ENCODE peak calls at places on chromosomes 12 and 14, in eight cellular contexts. W, N, J, T, V, C, M and X are unnamed samples.

GRCh38 chr12:60209933-60210332 is 614.1 kb downstream of the SLC16A7 start:
- DNase-seq in N (no peak), V (no peak), T (no peak), M (no peak), J (no peak), W (no peak), C (no peak), X (no peak)

GRCh38 chr12:98456583-98457573 is 58.5 kb upstream of the TMPO start:
- DNase-seq in T (peak), J (peak), M (no peak), V (peak), W (peak), N (no peak), C (peak), X (peak)

GRCh38 chr12:90842477-90842876 is 112.5 kb downstream of the CCER1 start:
- DNase-seq in M (no peak), C (no peak), T (no peak), W (no peak), N (no peak), V (no peak), J (peak), X (no peak)

GRCh38 chr12:48980389-48980952 is 2.3 kb downstream of the WNT1 start:
- DNase-seq in T (no peak), M (peak), W (no peak), N (no peak), J (peak), C (no peak), V (no peak), X (no peak)

GRCh38 chr12:5796171-5797091 is 148.6 kb downstream of the ANO2 start:
- DNase-seq in N (peak), J (peak), C (peak), V (peak), T (peak), M (peak), W (no peak), X (peak)

GRCh38 chr14:77040309-77040994 is 11.9 kb upstream of the IRF2BPL start:
- DNase-seq in J (peak), V (peak), C (peak), N (peak), W (peak), T (peak), M (peak), X (peak)

GRCh38 chr14:93736378-93737014 is 51.8 kb downstream of the PRIMA1 start:
- DNase-seq in N (peak), V (peak), W (no peak), C (no peak), J (peak), T (peak), M (peak), X (no peak)

GRCh38 chr12:80353254-80353653 is 90.8 kb upstream of the PTPRQ start:
- DNase-seq in V (no peak), M (peak), N (no peak), T (no peak), J (no peak), C (peak), W (no peak), X (no peak)

GRCh38 chr14:67240168-67240932 is 885 bp upstream of the PALS1 start:
- DNase-seq in M (peak), C (peak), J (peak), T (peak), W (peak), N (peak), V (peak), X (peak)

GRCh38 chr12:51941669-51942455 is 9.6 kb upstream of the ACVR1B start:
- DNase-seq in C (no peak), J (no peak), M (no peak), V (peak), W (no peak), N (no peak), T (no peak), X (no peak)

GRCh38 chr12:104964167-104964566 is 6.1 kb upstream of the SLC41A2 start:
- DNase-seq in W (no peak), V (no peak), C (no peak), J (no peak), N (no peak), T (no peak), M (no peak), X (no peak)

GRCh38 chr14:74035556-74035955 is 16.4 kb downstream of the BBOF1 start:
- DNase-seq in M (no peak), C (peak), T (no peak), V (no peak), W (no peak), N (no peak), J (no peak), X (no peak)

GRCh38 chr14:56417173-56417572 is 162.4 kb upstream of the TMEM260 start:
- DNase-seq in J (no peak), M (no peak), C (no peak), T (no peak), N (no peak), W (no peak), V (no peak), X (no peak)

GRCh38 chr12:90953956-90954421 is 987 bp downstream of the CCER1 start:
- DNase-seq in T (no peak), J (peak), C (no peak), W (no peak), M (peak), N (peak), V (no peak), X (peak)

GRCh38 chr12:54321363-54321762 is 3.6 kb upstream of the COPZ1 start:
- DNase-seq in M (no peak), W (no peak), N (no peak), C (no peak), V (no peak), T (no peak), J (no peak), X (no peak)

GRCh38 chr12:97921957-97922722 is 459.5 kb downstream of the RMST start:
- DNase-seq in C (peak), N (no peak), V (no peak), T (no peak), W (no peak), J (no peak), M (no peak), X (no peak)

GRCh38 chr12:6277982-6278438 is 32.5 kb upstream of the PLEKHG6 start:
- DNase-seq in N (no peak), W (no peak), M (peak), C (no peak), J (no peak), V (peak), T (no peak), X (peak)

GRCh38 chr12:118052324-118053070 is 8.5 kb downstream of the WSB2 start:
- DNase-seq in C (peak), T (no peak), J (no peak), N (no peak), W (peak), M (peak), V (peak), X (peak)

GRCh38 chr12:56840922-56841321 is 77.8 kb downstream of the HSD17B6 start:
- DNase-seq in C (peak), N (no peak), J (no peak), T (no peak), M (no peak), V (no peak), W (no peak), X (no peak)

GRCh38 chr12:107411792-107412535 is 273.6 kb upstream of the PWP1 start:
- DNase-seq in W (no peak), M (peak), N (no peak), J (no peak), V (no peak), C (peak), T (no peak), X (no peak)

GRCh38 chr14:96058606-96059200 is 19.5 kb downstream of the C14orf132 start:
- DNase-seq in N (no peak), W (no peak), C (no peak), M (no peak), T (no peak), J (no peak), V (peak), X (no peak)

GRCh38 chr12:77133566-77133965 is 68.2 kb upstream of the E2F7 start:
- DNase-seq in N (peak), V (peak), M (peak), W (peak), J (peak), T (peak), C (peak), X (no peak)

GRCh38 chr14:27672047-27672446 is 1074.2 kb upstream of the NOVA1 start:
- DNase-seq in C (no peak), J (peak), T (no peak), V (no peak), M (no peak), N (no peak), W (no peak), X (no peak)

GRCh38 chr14:105173901-105174894 is 5.6 kb upstream of the JAG2 start:
- DNase-seq in N (peak), C (no peak), J (no peak), V (no peak), M (no peak), W (no peak), T (no peak), X (no peak)

GRCh38 chr12:45794422-45794821 is 64.9 kb downstream of the ARID2 start:
- DNase-seq in M (no peak), N (no peak), C (no peak), J (peak), T (peak), V (no peak), W (no peak), X (no peak)

GRCh38 chr14:51014086-51014485 is 69.8 kb upstream of the PYGL start:
- DNase-seq in N (no peak), C (peak), M (no peak), T (no peak), W (peak), J (no peak), V (no peak), X (no peak)

GRCh38 chr14:104440297-104440956 is 139.1 kb upstream of the C14orf180 start:
- DNase-seq in C (no peak), W (no peak), J (no peak), M (no peak), N (no peak), V (no peak), T (no peak), X (peak)

GRCh38 chr12:98126637-98127335 is 388.6 kb upstream of the TMPO start:
- DNase-seq in V (no peak), N (no peak), J (no peak), W (no peak), C (no peak), T (no peak), M (no peak), X (no peak)

GRCh38 chr12:91912178-91912577 is 233.5 kb downstream of the BTG1 start:
- DNase-seq in C (no peak), V (no peak), T (no peak), W (no peak), N (no peak), J (no peak), M (no peak), X (no peak)

GRCh38 chr14:50688875-50689274 is 20.8 kb upstream of the SAV1 start:
- DNase-seq in W (no peak), J (no peak), C (no peak), M (no peak), N (no peak), V (no peak), T (no peak), X (no peak)

GRCh38 chr14:63555572-63555971 is 12.4 kb upstream of the PPP2R5E start:
- DNase-seq in C (no peak), V (no peak), N (no peak), T (no peak), M (no peak), W (no peak), J (no peak), X (no peak)

GRCh38 chr12:94761559-94761958 is 111.2 kb upstream of the TMCC3 start:
- DNase-seq in T (no peak), W (no peak), J (no peak), N (no peak), V (no peak), C (peak), M (peak), X (no peak)

GRCh38 chr12:114673169-114673833 is 10.7 kb downstream of the TBX3 start:
- DNase-seq in J (peak), V (no peak), W (no peak), N (no peak), T (peak), M (no peak), C (peak), X (no peak)

GRCh38 chr12:68903511-68903910 is 29.5 kb downstream of the CPM start:
- DNase-seq in W (no peak), N (no peak), J (no peak), M (no peak), V (peak), C (no peak), T (no peak), X (no peak)

GRCh38 chr12:65100140-65100539 is 21.0 kb downstream of the WIF1 start:
- DNase-seq in M (no peak), W (no peak), V (no peak), T (no peak), N (no peak), C (no peak), J (peak), X (no peak)

DNA sequence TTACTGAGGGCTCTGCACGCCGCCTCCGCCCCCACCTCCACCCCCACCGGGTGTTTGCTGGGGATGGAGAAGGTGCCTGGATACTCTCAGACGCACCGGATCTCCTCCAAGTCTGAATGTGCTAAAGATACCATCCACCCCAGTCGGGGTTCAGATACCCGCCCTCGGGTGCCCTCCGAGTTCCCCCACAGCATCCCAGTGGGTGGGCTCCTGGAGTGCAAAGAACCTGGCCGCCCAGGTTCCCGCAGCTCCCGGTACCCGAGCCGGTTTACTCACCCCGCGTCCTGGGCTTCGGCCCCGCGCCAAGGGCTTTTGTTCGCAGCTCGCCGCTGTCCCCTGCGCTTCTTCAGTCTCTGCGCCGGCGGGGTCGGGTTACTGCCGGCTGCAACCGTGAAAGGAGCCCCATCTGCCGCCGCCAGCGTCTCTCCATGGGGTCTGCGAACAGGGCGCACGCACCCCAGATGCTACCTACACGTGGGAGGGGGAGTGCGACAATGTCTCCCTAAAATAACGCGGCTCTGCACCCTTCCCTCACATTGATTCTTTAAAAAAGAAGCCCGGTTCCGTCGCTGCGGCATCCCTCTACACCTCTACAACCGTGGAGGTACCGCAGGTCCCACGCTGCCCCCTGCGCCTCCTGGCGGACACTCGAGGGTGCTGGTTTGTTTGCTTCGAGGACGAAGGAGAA is at the start of gene CCDC177:
- DNase-seq in V (peak), W (no peak), T (peak), M (peak), N (peak), J (peak), C (peak), X (peak)
- H3K4me3 ChIP-seq in V (peak), W (peak), T (peak), M (peak), N (peak), J (peak), C (no peak), X (peak)

DNA sequence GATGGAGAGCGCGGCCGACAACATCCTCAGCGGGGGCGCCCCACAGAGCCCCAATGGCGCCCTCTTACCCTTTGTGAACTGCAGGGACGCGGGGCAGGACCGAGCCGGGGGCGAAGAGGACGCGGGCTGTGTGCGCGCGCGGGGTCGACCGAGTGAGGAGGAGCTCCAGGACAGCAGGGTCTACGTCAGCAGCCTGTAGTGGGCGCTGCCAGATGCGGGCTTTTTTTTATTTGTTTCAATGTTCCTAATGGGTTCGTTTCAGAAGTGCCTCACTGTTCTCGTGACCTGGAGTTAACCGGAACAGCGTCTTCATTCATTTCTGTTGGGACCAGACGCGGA is 103.8 kb upstream of the FKBP4 start:
- DNase-seq in M (peak), T (peak), J (peak), V (no peak), W (no peak), N (no peak), C (no peak), X (no peak)
- H3K4me3 ChIP-seq in M (peak), T (peak), J (peak), V (peak), W (peak), N (no peak), C (no peak), X (peak)

DNA sequence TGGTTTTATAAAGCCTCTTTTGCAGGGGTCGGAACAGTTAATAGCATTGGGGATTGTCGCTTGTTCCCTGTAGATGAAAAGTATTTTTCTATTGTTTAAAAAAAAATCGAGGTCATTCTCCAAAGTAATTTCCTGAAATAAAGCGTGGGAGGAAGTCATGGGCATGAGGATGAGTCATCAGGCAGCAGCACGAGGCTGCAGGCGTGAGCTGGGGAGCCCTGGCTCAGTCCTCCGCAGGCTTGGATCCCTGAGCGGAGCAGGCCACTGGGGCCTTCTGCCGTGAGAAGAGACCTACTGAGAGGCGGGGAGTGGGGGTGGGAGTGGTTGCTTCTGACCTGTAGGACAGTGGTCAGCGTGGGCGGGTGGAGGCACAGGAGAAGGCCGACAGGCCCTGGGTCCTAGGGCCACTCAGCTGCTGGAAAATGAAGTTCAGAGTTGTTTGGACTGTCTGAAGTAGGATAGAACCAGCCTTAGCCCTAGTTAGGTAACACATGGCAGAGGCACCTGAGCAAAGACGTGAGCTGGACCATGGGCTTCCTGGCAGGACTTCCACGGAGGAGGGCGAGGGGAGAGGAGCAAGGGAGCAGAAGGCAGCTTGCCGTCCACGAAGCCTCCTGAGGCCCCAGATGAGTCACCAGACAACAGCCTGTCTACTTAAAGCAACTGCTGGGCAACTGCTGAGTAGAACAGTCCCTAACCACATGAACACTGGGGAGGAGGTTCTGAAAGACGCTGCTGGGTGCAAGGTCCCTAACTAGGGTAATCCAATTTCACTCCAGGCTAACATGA is 21.1 kb upstream of the LGALS3 start:
- DNase-seq in T (no peak), V (peak), N (no peak), M (peak), J (peak), C (peak), W (peak), X (peak)
- H3K4me3 ChIP-seq in T (no peak), V (no peak), N (no peak), M (no peak), J (no peak), C (peak), W (no peak), X (no peak)

GRCh38 chr14:102806447-102806846 is 29.2 kb downstream of the TRAF3 start:
- DNase-seq in M (no peak), W (no peak), T (no peak), C (no peak), J (no peak), N (no peak), V (no peak), X (no peak)

GRCh38 chr14:102811971-102812370 is 34.7 kb downstream of the TRAF3 start:
- DNase-seq in M (no peak), C (no peak), N (no peak), W (no peak), J (no peak), V (no peak), T (no peak), X (no peak)

GRCh38 chr14:102811254-102811963 is 34.2 kb downstream of the TRAF3 start:
- DNase-seq in J (no peak), V (no peak), C (no peak), N (no peak), T (no peak), W (no peak), M (no peak), X (no peak)

GRCh38 chr14:102810523-102810922 is 33.3 kb downstream of the TRAF3 start:
- DNase-seq in C (no peak), N (no peak), M (no peak), T (no peak), V (no peak), J (no peak), W (no peak), X (no peak)

GRCh38 chr14:102809870-102810269 is 32.6 kb downstream of the TRAF3 start:
- DNase-seq in C (no peak), N (no peak), V (no peak), W (no peak), M (no peak), T (no peak), J (no peak), X (no peak)
- H3K4me3 ChIP-seq in C (no peak), N (no peak), V (no peak), W (no peak), M (no peak), T (no peak), J (no peak), X (no peak)

DNA sequence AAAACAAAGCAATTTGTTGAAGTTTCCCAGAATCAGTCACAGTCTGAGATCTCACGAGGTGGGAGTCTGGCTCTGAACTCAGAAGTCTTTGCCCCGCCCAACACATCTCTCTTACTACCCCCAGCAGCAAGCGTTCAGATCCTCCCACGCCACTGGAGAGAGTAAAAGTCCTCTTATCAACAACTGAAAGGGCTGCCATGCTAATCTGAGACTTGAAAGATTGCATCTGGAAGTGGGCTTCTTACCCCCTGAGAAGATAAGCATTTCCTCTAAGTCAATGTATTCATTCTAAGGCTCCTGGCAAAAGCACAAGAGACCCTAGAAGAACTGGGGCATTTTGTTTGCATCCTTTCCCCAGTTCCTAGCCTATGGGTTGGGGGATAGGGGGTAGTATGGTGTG is 34.1 kb upstream of the STON2 start:
- DNase-seq in T (no peak), C (no peak), W (no peak), M (no peak), N (no peak), V (no peak), J (peak), X (no peak)
- H3K4me3 ChIP-seq in T (no peak), C (no peak), W (no peak), M (no peak), N (no peak), V (no peak), J (no peak), X (no peak)

GRCh38 chr14:75522224-75522764 is at the start of gene BATF:
- DNase-seq in C (no peak), V (peak), T (no peak), J (no peak), N (peak), W (no peak), M (no peak), X (peak)
- H3K4me3 ChIP-seq in C (no peak), V (peak), T (no peak), J (no peak), N (peak), W (peak), M (no peak), X (peak)

DNA sequence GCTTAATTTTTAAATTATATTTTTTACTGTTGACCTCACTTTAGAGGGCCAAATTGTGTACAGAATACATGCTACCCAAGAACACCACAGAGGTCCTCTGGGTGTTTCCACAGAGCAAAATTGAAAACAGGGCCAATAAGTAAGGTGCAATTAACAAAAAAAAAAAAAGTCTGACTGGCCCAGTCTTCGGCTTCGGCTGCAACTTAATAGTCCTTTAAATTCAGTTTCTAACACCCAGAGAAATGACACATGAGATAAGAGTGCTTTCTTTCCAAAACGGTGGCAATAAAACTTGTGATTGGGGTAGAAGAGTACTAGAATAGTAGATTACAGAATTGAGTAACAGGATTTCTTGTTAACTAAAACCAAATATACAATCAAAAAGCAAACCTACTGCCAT is 81.3 kb downstream of the MED13L start:
- DNase-seq in T (no peak), M (no peak), C (no peak), N (no peak), V (no peak), W (no peak), J (no peak), X (no peak)
- H3K4me3 ChIP-seq in T (no peak), M (no peak), C (no peak), N (no peak), V (no peak), W (no peak), J (no peak), X (no peak)